ENCODE peak calls at places on chromosomes 3 and 15, in nine cellular contexts. D is right lobe of liver, R is ovary, W is stomach, F is IMR-90, G is spleen, Y is sigmoid colon, J is GM12878, C is heart left ventricle. T is an unnamed sample.
A peak's percentile ranks its signal among the peaks of the same experiment; 100 is the strongest.

GRCh38 chr3:110773413-110773954 is 298.1 kb upstream of the NECTIN3 start:
- DNase-seq in W (no peak), F (peak; percentile 98), Y (no peak), G (no peak), R (no peak), J (no peak), C (no peak), D (no peak), T (no peak)

GRCh38 chr15:93107646-93108045 is 18.6 kb upstream of the RGMA start:
- DNase-seq in C (no peak), J (no peak), F (no peak), R (no peak), W (no peak), Y (no peak), G (no peak), D (no peak), T (no peak)

GRCh38 chr15:77162872-77163633 is 92.1 kb upstream of the TSPAN3 start:
- DNase-seq in J (no peak), W (no peak), G (no peak), R (no peak), C (no peak), F (no peak), D (no peak), Y (no peak), T (no peak)

GRCh38 chr15:71532994-71533393 is 277.4 kb upstream of the NR2E3 start:
- DNase-seq in W (no peak), Y (no peak), F (no peak), J (no peak), D (no peak), C (no peak), G (no peak), R (no peak), T (no peak)

GRCh38 chr3:55704521-55704920 is 217.4 kb upstream of the WNT5A start:
- DNase-seq in W (no peak), G (no peak), R (no peak), F (peak; percentile 78), D (no peak), Y (no peak), C (no peak), J (no peak), T (no peak)

GRCh38 chr3:196757876-196758739 is 18.5 kb downstream of the PAK2 start:
- DNase-seq in F (peak; percentile 89), J (no peak), W (no peak), G (no peak), R (no peak), Y (no peak), C (no peak), D (no peak), T (no peak)

GRCh38 chr3:78041486-78041885 is 1001.6 kb downstream of the ROBO2 start:
- DNase-seq in G (no peak), R (no peak), Y (no peak), C (no peak), D (no peak), J (no peak), F (peak; percentile 10), W (no peak), T (no peak)

GRCh38 chr15:55322452-55322851 is 3.4 kb downstream of the PIGB start:
- DNase-seq in G (no peak), Y (no peak), C (no peak), F (no peak), D (no peak), J (no peak), W (no peak), R (no peak), T (no peak)

GRCh38 chr15:96462768-96463167 is 132.3 kb downstream of the NR2F2 start:
- DNase-seq in F (peak; percentile 15), R (no peak), W (no peak), D (no peak), C (no peak), Y (no peak), J (no peak), G (no peak), T (no peak)

GRCh38 chr3:127093312-127093711 is 99.6 kb upstream of the PRR23E start:
- DNase-seq in Y (no peak), D (no peak), J (no peak), C (no peak), G (peak; percentile 66), R (no peak), F (no peak), W (no peak), T (no peak)

GRCh38 chr3:195897081-195897852 is 11.1 kb downstream of the TNK2 start:
- DNase-seq in C (peak; percentile 35), R (peak; percentile 65), W (no peak), G (peak; percentile 79), F (peak; percentile 74), J (no peak), D (no peak), Y (peak; percentile 77), T (no peak)

GRCh38 chr15:44727462-44728231 is 8.7 kb upstream of the TRIM69 start:
- DNase-seq in D (no peak), R (no peak), C (no peak), Y (no peak), F (no peak), G (no peak), W (no peak), J (no peak), T (no peak)

GRCh38 chr15:40310993-40311392 is 3.3 kb upstream of the PLCB2 start:
- DNase-seq in R (no peak), W (no peak), C (no peak), G (peak; percentile 69), Y (peak; percentile 57), D (no peak), F (no peak), J (no peak), T (no peak)

GRCh38 chr15:40317580-40317979 is 5.9 kb upstream of the INAFM2 start:
- DNase-seq in R (no peak), J (no peak), W (no peak), Y (no peak), D (no peak), F (no peak), G (no peak), C (no peak), T (no peak)

GRCh38 chr15:40312370-40313158 is 4.8 kb upstream of the PLCB2 start:
- DNase-seq in F (no peak), G (peak; percentile 32), W (no peak), C (no peak), J (no peak), Y (no peak), R (no peak), D (no peak), T (peak; percentile 83)

GRCh38 chr15:40313531-40314398 is 6.0 kb upstream of the PLCB2 start:
- DNase-seq in D (no peak), J (no peak), F (no peak), W (peak; percentile 89), R (no peak), Y (peak; percentile 74), C (peak; percentile 52), G (peak; percentile 87), T (peak; percentile 89)

DNA sequence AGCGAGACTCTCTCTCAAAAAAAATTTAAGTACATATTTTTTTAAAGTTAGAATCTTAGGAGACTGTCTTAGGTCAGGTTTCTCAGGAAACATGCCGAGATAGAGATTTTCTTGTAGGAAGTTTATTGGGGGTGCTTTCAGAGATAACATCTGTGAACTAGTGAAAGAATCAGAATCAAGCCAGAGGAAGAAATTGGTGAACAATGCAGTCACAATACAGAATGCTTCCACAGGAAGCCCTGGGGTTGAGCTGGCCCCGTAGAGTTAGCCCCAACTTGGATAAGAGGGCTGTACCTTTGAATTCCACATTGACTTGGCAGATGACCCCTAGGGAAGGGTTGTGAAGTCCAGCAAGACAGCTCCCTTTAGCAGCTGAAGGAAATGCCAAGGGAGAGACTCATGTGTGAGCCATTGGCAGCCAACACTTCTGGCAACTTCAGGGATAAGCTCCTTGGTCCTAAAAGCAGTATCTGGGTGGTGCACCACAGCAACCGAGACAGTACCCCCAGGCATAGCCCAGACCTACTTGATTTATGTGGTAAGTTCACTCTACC is 7.1 kb upstream of the PLCB2 start:
- DNase-seq in W (no peak), R (no peak), D (no peak), G (no peak), Y (no peak), F (peak; percentile 53), C (no peak), J (no peak), T (no peak)
- TF ChIP-seq CTCF in W (no peak), R (no peak), D (no peak), G (no peak), Y (no peak), F (no peak), C (no peak), J (no peak), T (no peak)

GRCh38 chr15:68821898-68822380 is 1.2 kb upstream of the ANP32A start:
- DNase-seq in D (no peak), C (no peak), J (no peak), W (no peak), R (no peak), G (no peak), Y (no peak), F (no peak), T (peak; percentile 13)
- H3K27me3 ChIP-seq in D (no peaks in the 10 kb centered on the region), C (no peaks in the 10 kb centered on the region), J (no peaks in the 10 kb centered on the region), W (no peaks in the 10 kb centered on the region), R (no peaks in the 10 kb centered on the region), G (no peaks in the 10 kb centered on the region), Y (no peaks in the 10 kb centered on the region), F (no peaks in the 10 kb centered on the region), T (no peaks in the 10 kb centered on the region)

GRCh38 chr3:45943207-45943846 is at the start of gene CXCR6:
- DNase-seq in C (no peak), D (no peak), J (no peak), F (peak; percentile 33), W (no peak), R (no peak), Y (peak; percentile 37), G (no peak), T (no peak)
- TF ChIP-seq POLR2A in C (no peak), D (no peak), J (no peak), F (no peak), W (no peak), R (no peak), Y (no peak), G (no peak), T (no peak)

GRCh38 chr3:4723921-4724698 is 231.0 kb downstream of the ITPR1 start:
- DNase-seq in D (peak; percentile 78), C (no peak), G (no peak), Y (no peak), W (no peak), J (no peak), F (no peak), R (no peak), T (peak; percentile 42)

GRCh38 chr3:4720316-4721075 is 227.3 kb downstream of the ITPR1 start:
- DNase-seq in C (peak; percentile 84), D (peak; percentile 65), J (no peak), G (no peak), R (peak; percentile 93), F (peak; percentile 71), W (peak; percentile 82), Y (peak; percentile 94), T (peak; percentile 95)

GRCh38 chr3:4721511-4721911 is 228.4 kb downstream of the ITPR1 start:
- DNase-seq in F (peak; percentile 95), G (no peak), J (no peak), R (no peak), Y (no peak), C (no peak), W (no peak), D (no peak), T (no peak)

GRCh38 chr3:4719011-4719649 is 226.0 kb downstream of the ITPR1 start:
- DNase-seq in R (no peak), J (no peak), D (no peak), Y (no peak), W (no peak), G (no peak), C (no peak), F (peak; percentile 67), T (no peak)

DNA sequence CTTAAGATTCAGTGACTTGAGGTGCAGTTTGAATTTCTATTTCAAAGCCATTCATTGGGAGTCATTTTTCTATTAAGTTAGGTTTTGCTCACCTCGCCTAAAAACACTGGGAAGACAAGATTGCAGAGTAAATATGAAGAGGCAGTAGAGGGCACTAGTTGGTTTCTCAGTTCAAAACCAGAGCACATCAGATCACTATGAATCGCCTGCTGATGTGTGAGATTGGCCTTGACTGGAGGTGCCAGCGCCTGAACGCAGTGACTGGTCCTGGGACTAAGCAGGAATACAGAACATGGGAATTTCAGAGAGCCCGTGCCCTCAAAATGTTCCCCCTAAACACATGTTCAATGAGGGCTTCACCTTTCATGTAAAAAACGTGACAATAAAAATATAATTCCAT is 229.0 kb downstream of the ITPR1 start:
- DNase-seq in D (peak; percentile 60), G (no peak), Y (no peak), J (no peak), F (peak; percentile 73), R (peak; percentile 53), C (no peak), W (no peak), T (peak; percentile 88)
- TF ChIP-seq CTCF in D (peak; percentile 45), G (no peak), Y (no peak), J (peak; percentile 30), F (peak; percentile 53), R (no peak), C (peak; percentile 61), W (peak; percentile 46), T (peak; percentile 28)